ENCODE peak calls at places on chromosome 1, in six cellular contexts. E is IMR-90, D is H1, P is mesenchymal stem cell, Z is trophoblast cell, Y is H9. U is an unnamed sample. For H3K4me1, the result is how much of the 10 kb centered on the place peaks cover.

GRCh38 chr1:213622365-213623087 is 365.2 kb upstream of the PROX1 start:
- DNase-seq in E (no peak), D (no peak), P (no peak), Z (no peak), Y (no peak), U (no peak)

GRCh38 chr1:203682401-203683383 is 56.1 kb downstream of the ATP2B4 start:
- DNase-seq in E (peak), D (no peak), P (no peak), Z (no peak), Y (peak), U (no peak)

GRCh38 chr1:62833529-62833928 is 49.6 kb downstream of the ATG4C start:
- DNase-seq in E (no peak), D (no peak), P (no peak), Z (no peak), Y (no peak), U (no peak)

GRCh38 chr1:227318852-227319607 is 738 bp upstream of the CDC42BPA start:
- DNase-seq in E (peak), D (peak), P (peak), Z (peak), Y (peak), U (peak)

GRCh38 chr1:62052946-62053345 is 141.7 kb upstream of the L1TD1 start:
- DNase-seq in E (no peak), D (no peak), P (no peak), Z (peak), Y (no peak), U (no peak)

GRCh38 chr1:172719066-172719627 is 60.2 kb downstream of the FASLG start:
- DNase-seq in E (peak), D (no peak), P (no peak), Z (no peak), Y (no peak), U (no peak)

GRCh38 chr1:27395441-27396195 is 3.2 kb downstream of the GPR3 start:
- DNase-seq in E (peak), D (peak), P (peak), Z (peak), Y (peak), U (peak)

GRCh38 chr1:214028569-214028968 is 40.8 kb downstream of the PROX1 start:
- DNase-seq in E (no peak), D (no peak), P (no peak), Z (no peak), Y (no peak), U (no peak)

GRCh38 chr1:158458263-158458662 is 3.4 kb upstream of the OR10K1 start:
- DNase-seq in E (no peak), D (no peak), P (no peak), Z (no peak), Y (no peak), U (no peak)
- H3K14ac ChIP-seq in E (no peak), D (no peak), P (no peak), Z (no peak), Y (no peak), U (no peak)

GRCh38 chr1:162530318-162530984 is 31.1 kb upstream of the UAP1 start:
- DNase-seq in E (peak), D (peak), P (no peak), Z (no peak), Y (peak), U (peak)

GRCh38 chr1:162530985-162531319 is 30.6 kb upstream of the UAP1 start:
- DNase-seq in E (no peak), D (no peak), P (no peak), Z (no peak), Y (no peak), U (no peak)

DNA sequence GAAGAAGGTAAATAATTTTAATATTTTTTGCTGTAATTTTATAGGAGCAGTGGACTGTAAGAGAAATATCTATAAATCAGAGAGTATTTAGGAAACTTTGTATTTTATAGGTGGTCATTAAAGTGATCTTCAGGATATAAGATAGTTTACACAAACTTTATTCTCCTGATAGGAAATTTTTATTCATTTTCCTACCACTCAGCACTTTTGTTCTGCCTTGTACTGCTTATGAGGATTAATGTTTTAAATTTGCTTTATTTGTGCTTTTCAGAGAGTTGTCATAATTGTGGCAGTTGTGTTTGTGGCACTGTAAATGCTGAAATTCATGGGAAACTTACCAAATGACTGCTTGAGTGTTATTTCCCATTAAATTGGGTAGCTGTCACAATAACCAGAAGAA is 29.7 kb downstream of the UHMK1 start:
- DNase-seq in E (no peak), D (no peak), P (no peak), Z (no peak), Y (no peak), U (no peak)
- H3K27ac ChIP-seq in E (no peak), D (no peak), P (no peak), Z (no peak), Y (no peak), U (no peak)

DNA sequence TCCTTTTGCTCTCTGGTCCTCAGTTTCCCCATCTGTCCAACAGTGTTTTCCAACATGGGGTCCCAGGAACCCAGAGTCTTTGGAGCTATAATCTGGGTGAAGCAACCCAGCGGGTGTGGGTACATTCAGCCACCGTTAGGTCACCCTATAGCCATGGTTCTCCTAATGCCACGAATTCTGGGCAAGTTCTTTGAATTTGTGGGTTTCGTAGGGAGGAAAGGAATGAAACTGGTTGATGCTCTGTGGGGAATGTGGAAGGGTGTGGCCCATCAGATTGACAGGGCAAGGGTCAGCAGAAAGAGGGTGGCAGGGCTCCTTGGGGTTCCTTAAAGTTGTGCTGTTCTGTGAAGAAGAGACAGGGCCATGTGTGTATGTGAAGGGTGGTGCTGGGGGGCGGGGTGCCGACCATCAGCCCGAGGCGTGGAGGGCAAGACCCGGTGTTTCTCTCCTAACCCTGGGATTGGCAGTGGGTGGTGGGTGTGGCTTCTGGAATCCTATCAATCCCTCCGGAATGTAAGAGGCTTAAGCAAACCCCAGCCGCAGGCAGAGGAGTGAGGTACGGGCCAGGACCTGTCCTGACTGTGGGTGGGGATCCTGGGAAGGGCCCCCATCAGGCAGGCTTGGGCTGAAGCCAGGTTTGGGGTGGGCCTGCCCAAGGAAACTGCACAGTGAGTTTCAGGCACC is 35.4 kb upstream of the ZNF362 start:
- DNase-seq in E (no peak), D (no peak), P (no peak), Z (peak), Y (peak), U (no peak)
- H3K4me1 ChIP-seq in E (under half), D (under half), P (under half), Z (under half), Y (under half), U (under half)

GRCh38 chr1:23692308-23692871 is 784 bp downstream of the RPL11 start:
- DNase-seq in E (no peak), D (no peak), P (peak), Z (no peak), Y (no peak), U (no peak)
- H3K14ac ChIP-seq in E (peak), D (no peak), P (peak), Z (peak), Y (peak), U (no peak)

DNA sequence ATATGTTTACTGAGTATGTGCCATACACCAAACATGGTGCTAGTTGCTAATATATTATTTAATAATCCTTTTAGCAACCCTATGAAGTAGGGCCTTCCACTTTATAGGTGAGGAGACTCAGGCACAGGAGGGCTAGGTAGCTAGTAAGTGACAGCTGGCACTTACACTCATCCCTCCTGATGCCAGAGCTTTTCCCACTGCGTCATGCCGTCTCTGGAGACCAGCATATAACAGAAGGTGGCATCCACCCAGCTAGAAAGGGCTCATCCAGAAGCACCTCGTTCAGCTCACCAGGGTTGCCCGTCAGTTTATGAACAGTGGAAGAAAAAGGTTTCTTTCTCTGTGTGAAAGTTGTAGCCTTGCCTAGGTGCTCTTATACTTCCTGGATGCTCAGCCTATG is 108.9 kb downstream of the NOS1AP start:
- DNase-seq in E (no peak), D (no peak), P (no peak), Z (no peak), Y (no peak), U (no peak)
- H3K27ac ChIP-seq in E (no peak), D (no peak), P (no peak), Z (no peak), Y (no peak), U (no peak)